ENCODE peak calls at places on chromosomes 12 and 14, in four cellular contexts. H is activated naive CD4-positive, alpha-beta T cell treated with Interleukin-2 at 50 U/mL for 16 hours; I is Calu3; W is aorta. X is an unnamed sample.

GRCh38 chr12:110913119-110914056 is 7.0 kb downstream of the MYL2 start:
- DNase-seq in H (no peak), I (no peak), W (no peak), X (no peak)

GRCh38 chr14:50003213-50004021 is 110.5 kb downstream of the ARF6 start:
- DNase-seq in H (peak), I (peak), W (peak), X (peak)

GRCh38 chr12:76544601-76545261 is 14.8 kb downstream of the OSBPL8 start:
- DNase-seq in H (no peak), I (no peak), W (no peak), X (no peak)

GRCh38 chr14:28609228-28609828 is 157.3 kb upstream of the FOXG1 start:
- DNase-seq in H (no peak), I (peak), W (no peak), X (no peak)

GRCh38 chr12:130334937-130335336 is 2.8 kb upstream of the PIWIL1 start:
- DNase-seq in H (no peak), I (no peak), W (no peak), X (no peak)

GRCh38 chr12:124347335-124347734 is 52.4 kb downstream of the RFLNA start:
- DNase-seq in H (no peak), I (no peak), W (no peak), X (no peak)

GRCh38 chr12:26636710-26637328 is 196.2 kb downstream of the ITPR2 start:
- DNase-seq in H (no peak), I (peak), W (no peak), X (no peak)

GRCh38 chr14:83096092-83096491 is 1562.4 kb upstream of the SEL1L start:
- DNase-seq in H (no peak), I (no peak), W (no peak), X (no peak)

GRCh38 chr12:15858348-15858747 is 23.8 kb upstream of the STRAP start:
- DNase-seq in H (no peak), I (no peak), W (no peak), X (no peak)

GRCh38 chr14:22594156-22594716 is 3.9 kb upstream of the ABHD4 start:
- DNase-seq in H (no peak), I (no peak), W (no peak), X (no peak)

GRCh38 chr12:16515666-16516065 is 90.3 kb downstream of the LMO3 start:
- DNase-seq in H (no peak), I (no peak), W (no peak), X (no peak)

GRCh38 chr12:110578522-110579238 is 4.4 kb downstream of the PPTC7 start:
- DNase-seq in H (peak), I (no peak), W (no peak), X (no peak)

GRCh38 chr12:113369391-113369790 is 11.0 kb downstream of the PLBD2 start:
- DNase-seq in H (no peak), I (no peak), W (no peak), X (no peak)

GRCh38 chr12:67469666-67470065 is 178.9 kb upstream of the DYRK2 start:
- DNase-seq in H (no peak), I (no peak), W (no peak), X (no peak)

GRCh38 chr12:92551853-92552397 is 150.9 kb upstream of the PLEKHG7 start:
- DNase-seq in H (peak), I (peak), W (no peak), X (no peak)

GRCh38 chr12:1369460-1369859 is 224.9 kb downstream of the FBXL14 start:
- DNase-seq in H (no peak), I (no peak), W (no peak), X (no peak)

GRCh38 chr14:21915814-21916213 is 242.2 kb upstream of the OR4E1 start:
- DNase-seq in H (no peak), I (peak), W (no peak), X (no peak)

GRCh38 chr12:68428724-68429580 is 96.8 kb upstream of the MDM1 start:
- DNase-seq in H (no peak), I (no peak), W (no peak), X (no peak)

GRCh38 chr12:47964102-47964723 is 817 bp downstream of the TMEM106C start:
- DNase-seq in H (peak), I (no peak), W (no peak), X (no peak)

GRCh38 chr14:70779667-70780066 is 29.6 kb downstream of the MAP3K9 start:
- DNase-seq in H (no peak), I (no peak), W (no peak), X (no peak)

GRCh38 chr12:32583535-32583934 is 95.6 kb upstream of the DNM1L start:
- DNase-seq in H (no peak), I (no peak), W (no peak), X (no peak)

GRCh38 chr14:31936100-31936499 is 141.0 kb upstream of the ARHGAP5 start:
- DNase-seq in H (no peak), I (peak), W (no peak), X (no peak)

GRCh38 chr12:14313379-14313778 is 52.1 kb upstream of the ATF7IP start:
- DNase-seq in H (no peak), I (no peak), W (no peak), X (no peak)